ENCODE peak calls at places on chromosomes 12 and 14, in six cellular contexts. A, W, T, J, K and F are unnamed samples.
A peak's percentile ranks its signal among the peaks of the same experiment; 100 is the strongest.

GRCh38 chr12:107302649-107303386 is 209.5 kb upstream of the CRY1 start:
- ATAC-seq in K (no peak), A (no peak), W (no peak), J (no peak), T (no peak), F (no peak)

GRCh38 chr12:59010948-59011347 is 90.6 kb upstream of the LRIG3 start:
- ATAC-seq in W (no peak), A (no peak), K (no peak), T (no peak), J (no peak), F (no peak)

GRCh38 chr14:40122978-40123648 is 690.9 kb upstream of the FBXO33 start:
- ATAC-seq in W (no peak), A (no peak), T (no peak), K (peak; percentile 84), J (no peak), F (no peak)

GRCh38 chr14:51491776-51492175 is 159.9 kb upstream of the FRMD6 start:
- ATAC-seq in J (no peak), T (no peak), W (no peak), A (no peak), K (no peak), F (no peak)

GRCh38 chr14:30287579-30288445 is 271.1 kb upstream of the G2E3 start:
- ATAC-seq in A (no peak), W (no peak), K (no peak), T (no peak), J (no peak), F (no peak)

GRCh38 chr14:61350871-61351270 is 29.5 kb downstream of the PRKCH start:
- ATAC-seq in W (no peak), J (no peak), K (no peak), A (no peak), T (no peak), F (no peak)

GRCh38 chr12:88639361-88639760 is 59.1 kb upstream of the KITLG start:
- ATAC-seq in A (no peak), K (no peak), W (no peak), J (no peak), T (no peak), F (peak; percentile 31)

GRCh38 chr12:105403095-105403494 is 72.6 kb downstream of the C12orf75 start:
- ATAC-seq in K (no peak), J (no peak), T (no peak), W (no peak), A (no peak), F (no peak)

GRCh38 chr12:82040987-82041743 is 282.0 kb upstream of the PPFIA2 start:
- ATAC-seq in J (no peak), K (peak; percentile 91), W (no peak), T (no peak), A (no peak), F (no peak)

GRCh38 chr12:3320881-3321509 is 170.0 kb upstream of the PRMT8 start:
- ATAC-seq in K (no peak), W (no peak), A (no peak), J (no peak), T (no peak), F (no peak)

GRCh38 chr12:112319395-112319794 is 62.8 kb downstream of the HECTD4 start:
- ATAC-seq in J (no peak), A (no peak), K (no peak), W (no peak), T (no peak), F (no peak)

GRCh38 chr12:65673732-65674131 is 150.6 kb upstream of the HMGA2 start:
- ATAC-seq in A (no peak), T (no peak), K (no peak), W (no peak), J (no peak), F (no peak)

GRCh38 chr12:89384050-89384749 is 31.9 kb upstream of the DUSP6 start:
- ATAC-seq in W (no peak), T (no peak), A (peak; percentile 44), J (peak; percentile 57), K (no peak), F (peak; percentile 86)

GRCh38 chr14:31449971-31450610 is 7.2 kb downstream of the DTD2 start:
- ATAC-seq in A (no peak), J (peak; percentile 94), T (peak; percentile 79), W (peak; percentile 79), K (peak; percentile 84), F (no peak)

GRCh38 chr14:51636109-51636508 is 15.6 kb upstream of the FRMD6 start:
- ATAC-seq in A (no peak), J (no peak), W (no peak), K (no peak), T (no peak), F (no peak)

GRCh38 chr12:58804749-58805148 is 115.6 kb downstream of the LRIG3 start:
- ATAC-seq in T (no peak), J (peak; percentile 83), A (no peak), W (peak; percentile 86), K (peak; percentile 78), F (no peak)

GRCh38 chr12:68850390-68850789 is 42.4 kb downstream of the MDM2 start:
- ATAC-seq in K (no peak), A (no peak), J (peak; percentile 50), T (no peak), W (no peak), F (no peak)

GRCh38 chr12:90989617-90990232 is 15.0 kb downstream of the EPYC start:
- ATAC-seq in K (no peak), T (no peak), J (no peak), W (no peak), A (no peak), F (no peak)

GRCh38 chr12:124683330-124683662 is 115.9 kb upstream of the NCOR2 start:
- ATAC-seq in T (no peak), K (no peak), W (no peak), A (no peak), J (no peak), F (no peak)

GRCh38 chr14:56657604-56658003 is 78.0 kb downstream of the TMEM260 start:
- ATAC-seq in W (no peak), T (no peak), J (no peak), K (no peak), A (no peak), F (no peak)

GRCh38 chr12:46454981-46455380 is 82.4 kb upstream of the SLC38A2 start:
- ATAC-seq in T (peak; percentile 6), K (no peak), J (no peak), A (no peak), W (no peak), F (no peak)

GRCh38 chr14:68898248-68899032 is 80.7 kb downstream of the ACTN1 start:
- ATAC-seq in W (no peak), A (no peak), K (no peak), J (no peak), T (no peak), F (peak; percentile 28)

GRCh38 chr12:27549801-27550652 is 26.0 kb downstream of the PPFIBP1 start:
- ATAC-seq in W (peak; percentile 89), A (peak; percentile 86), K (no peak), J (peak; percentile 92), T (peak; percentile 96), F (peak; percentile 85)

GRCh38 chr12:49201595-49202295 is 12.9 kb upstream of the TUBA1A start:
- ATAC-seq in W (peak; percentile 47), T (peak; percentile 66), K (peak; percentile 27), A (peak; percentile 43), J (no peak), F (peak; percentile 29)

GRCh38 chr14:75123991-75124390 is 2.9 kb downstream of the NEK9 start:
- ATAC-seq in A (no peak), J (no peak), W (peak; percentile 23), K (no peak), T (peak; percentile 47), F (no peak)

GRCh38 chr12:96213869-96214268 is 19.7 kb downstream of the ELK3 start:
- ATAC-seq in W (no peak), A (no peak), K (no peak), T (no peak), J (no peak), F (no peak)

GRCh38 chr12:46181465-46181864 is 87.4 kb downstream of the SLC38A1 start:
- ATAC-seq in K (no peak), W (no peak), J (no peak), A (no peak), T (no peak), F (no peak)

GRCh38 chr12:752673-753400 is 458 bp downstream of the WNK1 start:
- ATAC-seq in A (peak; percentile 57), K (peak; percentile 38), J (peak; percentile 69), W (peak; percentile 46), T (peak; percentile 53), F (peak; percentile 55)

GRCh38 chr12:754238-754816 is 1.9 kb downstream of the WNK1 start:
- ATAC-seq in T (no peak), W (no peak), J (no peak), A (no peak), K (no peak), F (no peak)

GRCh38 chr12:751828-752672 is at the start of gene WNK1:
- ATAC-seq in W (peak; percentile 76), J (peak; percentile 77), K (peak; percentile 69), A (peak; percentile 96), T (peak; percentile 76), F (peak; percentile 92)

GRCh38 chr12:754871-755562 is 2.6 kb downstream of the WNK1 start:
- ATAC-seq in W (no peak), T (peak; percentile 32), J (no peak), K (peak; percentile 18), A (no peak), F (no peak)

GRCh38 chr12:753401-754237 is 1.2 kb downstream of the WNK1 start:
- ATAC-seq in K (peak; percentile 37), T (peak; percentile 48), J (peak; percentile 31), W (peak; percentile 7), A (peak; percentile 43), F (no peak)
- TF ChIP-seq POLR2A in K (peak; percentile 67), T (no peak), J (no peak), W (no peak), A (no peak), F (no peak)

GRCh38 chr12:647713-648085 is 15.5 kb downstream of the NINJ2 start:
- ATAC-seq in T (no peak), W (no peak), J (no peak), K (no peak), A (no peak), F (no peak)

GRCh38 chr12:644818-645552 is 18.3 kb downstream of the NINJ2 start:
- ATAC-seq in J (no peak), K (no peak), W (no peak), A (no peak), T (no peak), F (no peak)

GRCh38 chr12:645563-646071 is 17.6 kb downstream of the NINJ2 start:
- ATAC-seq in W (peak; percentile 32), J (peak; percentile 63), T (peak; percentile 68), K (no peak), A (no peak), F (peak; percentile 31)

GRCh38 chr12:647039-647712 is 16.1 kb downstream of the NINJ2 start:
- ATAC-seq in A (no peak), J (peak; percentile 10), K (no peak), T (no peak), W (no peak), F (no peak)

GRCh38 chr12:646303-647038 is 16.8 kb downstream of the NINJ2 start:
- ATAC-seq in W (no peak), A (peak; percentile 42), T (peak; percentile 8), K (no peak), J (peak; percentile 89), F (peak; percentile 60)
- TF ChIP-seq POLR2AphosphoS5 in W (no peak), A (peak; percentile 35), T (no peak), K (no peak), J (peak; percentile 50), F (peak; percentile 54)

GRCh38 chr12:615620-616019 is 47.6 kb downstream of the NINJ2 start:
- ATAC-seq in J (no peak), A (no peak), W (no peak), T (no peak), K (no peak), F (no peak)
- H3K4me1 ChIP-seq in J (peaks cover 71% of the 10 kb centered on the region), A (peaks cover 70% of the 10 kb centered on the region), W (no peaks in the 10 kb centered on the region), T (no peaks in the 10 kb centered on the region), K (peaks cover 4% of the 10 kb centered on the region), F (no peaks in the 10 kb centered on the region)

GRCh38 chr12:80504389-80505153 is 60.5 kb downstream of the PTPRQ start:
- ATAC-seq in J (no peak), K (peak; percentile 64), A (no peak), W (no peak), T (no peak), F (no peak)
- TF ChIP-seq POLR2A in J (no peak), K (no peak), A (no peak), W (no peak), T (no peak), F (no peak)